ENCODE peak calls at places on chromosomes 13 and 19, in four cellular contexts. One of them, this sample, is unnamed. For H3K9me2 and H3K4me1, the result is how much of the 10 kb centered on the place peaks cover.

GRCh38 chr13:22926176-22927007 is 254.4 kb upstream of the SGCG start:
- DNase-seq in HCT116: no peak
- DNase-seq in PC-3: no peak
- DNase-seq in MM.1S: no peak
- DNase-seq in this sample: no peak

GRCh38 chr19:991932-992669 is 8.0 kb downstream of the WDR18 start:
- DNase-seq in HCT116: no peak
- DNase-seq in PC-3: no peak
- DNase-seq in MM.1S: peak
- DNase-seq in this sample: no peak

GRCh38 chr19:51347209-51347928 is 5.4 kb upstream of the VSIG10L start:
- DNase-seq in HCT116: no peak
- DNase-seq in PC-3: no peak
- DNase-seq in MM.1S: no peak
- DNase-seq in this sample: no peak

GRCh38 chr19:38183227-38183914 is 40.7 kb downstream of the DPF1 start:
- DNase-seq in HCT116: no peak
- DNase-seq in PC-3: no peak
- DNase-seq in MM.1S: no peak
- DNase-seq in this sample: no peak

GRCh38 chr19:48064509-48064908 is 20.6 kb upstream of the CABP5 start:
- DNase-seq in HCT116: no peak
- DNase-seq in PC-3: no peak
- DNase-seq in MM.1S: no peak
- DNase-seq in this sample: no peak

GRCh38 chr19:29966594-29967249 is 24.7 kb downstream of the URI1 start:
- DNase-seq in HCT116: no peak
- DNase-seq in PC-3: peak
- DNase-seq in MM.1S: peak
- DNase-seq in this sample: peak

GRCh38 chr13:48018637-48019036 is 17.6 kb upstream of the SUCLA2 start:
- DNase-seq in HCT116: no peak
- DNase-seq in PC-3: no peak
- DNase-seq in MM.1S: no peak
- DNase-seq in this sample: no peak

GRCh38 chr13:112790735-112791641 is 101.2 kb downstream of the ATP11A start:
- DNase-seq in HCT116: no peak
- DNase-seq in PC-3: no peak
- DNase-seq in MM.1S: no peak
- DNase-seq in this sample: no peak

GRCh38 chr13:22698477-22698876 is 482.3 kb upstream of the SGCG start:
- DNase-seq in HCT116: no peak
- DNase-seq in PC-3: no peak
- DNase-seq in MM.1S: no peak
- DNase-seq in this sample: no peak

GRCh38 chr13:32087955-32088747 is 56.6 kb downstream of the FRY start:
- DNase-seq in HCT116: no peak
- DNase-seq in PC-3: peak
- DNase-seq in MM.1S: no peak
- DNase-seq in this sample: no peak

GRCh38 chr13:110001622-110002275 is 215.4 kb upstream of the IRS2 start:
- DNase-seq in HCT116: no peak
- DNase-seq in PC-3: peak
- DNase-seq in MM.1S: no peak
- DNase-seq in this sample: no peak

GRCh38 chr19:11887618-11888531 is at the start of gene ZNF69:
- DNase-seq in HCT116: no peak
- DNase-seq in PC-3: peak
- DNase-seq in MM.1S: peak
- DNase-seq in this sample: peak
- H3K4me3 ChIP-seq in HCT116: no peak
- H3K4me3 ChIP-seq in PC-3: peak
- H3K4me3 ChIP-seq in MM.1S: peak
- H3K4me3 ChIP-seq in this sample: peak

DNA sequence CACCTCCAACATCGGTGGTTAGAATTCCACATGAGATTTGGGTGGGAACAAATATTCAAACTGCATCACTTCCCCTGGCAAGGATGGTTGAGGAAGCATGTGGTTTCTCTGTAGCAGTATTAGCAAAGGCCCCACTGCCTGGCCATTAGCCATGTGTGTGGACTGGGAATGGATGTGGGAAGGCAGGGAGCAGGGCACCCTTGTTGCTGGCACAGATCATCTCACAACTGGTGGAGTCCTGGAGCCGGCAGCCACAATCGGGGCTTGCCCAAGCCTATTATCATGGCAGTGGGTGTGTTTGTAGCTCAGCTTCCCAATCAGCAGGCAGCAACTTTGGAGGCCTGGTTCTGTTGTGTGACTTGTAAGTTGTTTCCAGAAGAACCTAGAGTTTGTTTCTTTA is 391.9 kb downstream of the DLEU7 start:
- DNase-seq in HCT116: no peak
- DNase-seq in PC-3: no peak
- DNase-seq in MM.1S: no peak
- DNase-seq in this sample: no peak
- H3K9me2 ChIP-seq in HCT116: under half
- H3K9me2 ChIP-seq in PC-3: under half
- H3K9me2 ChIP-seq in MM.1S: under half
- H3K9me2 ChIP-seq in this sample: under half

GRCh38 chr19:2771786-2772674 is 11.0 kb downstream of the SGTA start:
- DNase-seq in HCT116: no peak
- DNase-seq in PC-3: no peak
- DNase-seq in MM.1S: no peak
- DNase-seq in this sample: no peak
- H3K4me1 ChIP-seq in HCT116: under half
- H3K4me1 ChIP-seq in PC-3: under half
- H3K4me1 ChIP-seq in MM.1S: under half
- H3K4me1 ChIP-seq in this sample: under half

DNA sequence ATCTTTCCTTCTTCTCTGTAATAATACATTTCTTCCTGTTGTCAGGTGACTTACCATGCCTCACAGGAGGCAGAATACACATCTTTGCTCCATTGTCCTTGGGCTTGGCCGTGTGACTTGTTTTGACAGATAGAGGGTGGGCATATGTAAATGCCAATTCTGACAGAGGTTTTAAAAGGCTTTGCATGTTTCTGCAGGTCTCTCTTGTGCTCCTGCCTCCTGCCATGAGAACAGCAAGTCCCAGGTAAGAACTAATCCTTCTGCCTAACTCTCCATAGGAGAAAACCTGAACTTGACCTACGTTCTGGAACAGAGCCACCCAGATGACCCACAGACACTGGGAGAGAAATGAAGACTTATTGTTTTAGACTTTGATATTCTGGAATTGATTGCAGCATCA is 88.7 kb upstream of the TNFSF11 start:
- DNase-seq in HCT116: no peak
- DNase-seq in PC-3: no peak
- DNase-seq in MM.1S: no peak
- DNase-seq in this sample: no peak
- H3K4me3 ChIP-seq in HCT116: no peak
- H3K4me3 ChIP-seq in PC-3: no peak
- H3K4me3 ChIP-seq in MM.1S: no peak
- H3K4me3 ChIP-seq in this sample: no peak

DNA sequence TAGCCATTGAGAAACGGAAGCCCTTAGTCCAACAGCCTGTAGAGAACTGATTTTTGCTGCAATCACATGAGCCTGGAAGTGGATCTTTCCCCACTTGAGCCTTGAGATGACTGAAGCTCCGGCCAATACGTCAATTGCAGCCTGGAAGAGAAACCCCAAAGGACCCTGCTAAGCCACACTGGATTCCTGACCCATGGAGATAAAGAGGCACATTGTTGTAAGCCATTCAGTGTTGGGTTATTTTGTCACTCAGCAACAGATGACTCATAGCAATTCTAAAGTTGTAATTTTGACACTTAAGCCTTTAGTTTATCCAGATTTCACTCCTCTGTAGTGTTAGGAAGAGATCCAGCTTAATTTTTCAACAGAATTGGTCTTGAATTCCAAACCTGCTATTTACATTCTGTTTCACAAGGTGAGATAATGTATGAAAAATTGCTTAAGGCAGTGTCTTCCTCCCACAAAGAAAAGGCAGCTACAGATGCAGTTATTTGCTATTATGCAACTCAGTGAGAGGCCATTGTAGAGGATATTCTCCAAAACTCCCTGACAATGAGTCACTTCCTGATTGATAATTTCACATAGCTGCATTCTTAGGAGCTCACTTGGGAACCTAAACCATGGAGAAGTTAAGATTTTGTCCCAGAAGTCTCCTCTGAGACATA is 59.4 kb upstream of the TSHZ3 start:
- DNase-seq in HCT116: no peak
- DNase-seq in PC-3: peak
- DNase-seq in MM.1S: no peak
- DNase-seq in this sample: no peak
- H3K9me2 ChIP-seq in HCT116: under half
- H3K9me2 ChIP-seq in PC-3: under half
- H3K9me2 ChIP-seq in MM.1S: under half
- H3K9me2 ChIP-seq in this sample: under half

GRCh38 chr13:25927966-25928365 is 123.8 kb downstream of the SHISA2 start:
- DNase-seq in HCT116: no peak
- DNase-seq in PC-3: no peak
- DNase-seq in MM.1S: no peak
- DNase-seq in this sample: no peak
- H3K4me1 ChIP-seq in HCT116: under half
- H3K4me1 ChIP-seq in PC-3: under half
- H3K4me1 ChIP-seq in MM.1S: under half
- H3K4me1 ChIP-seq in this sample: under half

DNA sequence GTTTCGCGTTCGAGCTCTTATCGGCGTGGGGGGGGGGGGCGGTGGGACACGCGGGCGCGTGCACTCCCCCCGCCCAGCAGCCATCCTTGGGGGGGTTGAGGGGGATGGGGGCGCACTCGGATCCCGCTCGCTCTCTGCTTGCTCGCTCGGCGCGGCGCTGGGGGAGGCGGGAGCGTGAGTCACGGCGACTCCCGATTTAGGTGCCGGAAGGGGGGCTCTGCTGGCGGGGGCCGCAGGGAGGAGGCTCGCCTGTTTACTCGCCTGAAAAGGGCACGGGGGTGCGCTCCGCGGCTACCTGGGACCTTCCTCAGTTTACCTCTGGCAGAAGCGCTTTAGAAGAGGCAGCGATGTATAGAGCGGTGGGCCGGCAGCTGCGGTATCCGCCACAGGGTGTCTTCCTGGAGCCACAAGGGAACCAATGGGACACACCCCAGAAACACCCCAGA is 1.1 kb upstream of the PDE4A start:
- DNase-seq in HCT116: no peak
- DNase-seq in PC-3: no peak
- DNase-seq in MM.1S: no peak
- DNase-seq in this sample: no peak
- H3K4me3 ChIP-seq in HCT116: peak
- H3K4me3 ChIP-seq in PC-3: peak
- H3K4me3 ChIP-seq in MM.1S: peak
- H3K4me3 ChIP-seq in this sample: peak

GRCh38 chr13:29039212-29039611 is 219.1 kb downstream of the MTUS2 start:
- DNase-seq in HCT116: no peak
- DNase-seq in PC-3: no peak
- DNase-seq in MM.1S: no peak
- DNase-seq in this sample: no peak

DNA sequence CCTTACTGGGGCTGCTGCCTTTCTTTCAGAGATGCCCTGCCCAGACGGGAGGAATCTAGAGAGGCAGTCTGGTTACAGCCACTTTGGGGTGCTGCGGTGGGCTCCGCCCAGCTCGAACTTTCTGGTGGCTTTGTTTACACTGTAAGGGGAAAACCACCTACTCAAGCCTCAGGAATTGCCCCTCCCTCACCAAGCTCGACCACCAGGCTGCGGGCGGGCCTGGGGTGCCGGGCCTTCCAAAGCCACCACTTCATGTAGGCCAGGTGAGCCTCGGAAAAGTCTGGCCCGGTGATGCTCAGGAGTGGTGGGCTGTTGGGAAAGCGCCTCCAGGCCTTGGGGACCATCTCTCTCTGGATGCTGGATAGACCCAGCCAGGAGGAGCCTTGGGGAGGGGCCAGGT is 218.6 kb downstream of the MTUS2 start:
- DNase-seq in HCT116: no peak
- DNase-seq in PC-3: no peak
- DNase-seq in MM.1S: no peak
- DNase-seq in this sample: no peak
- H3K9me2 ChIP-seq in HCT116: under half
- H3K9me2 ChIP-seq in PC-3: under half
- H3K9me2 ChIP-seq in MM.1S: under half
- H3K9me2 ChIP-seq in this sample: under half

GRCh38 chr19:49515767-49516166 is 3.3 kb downstream of the FCGRT start:
- DNase-seq in HCT116: no peak
- DNase-seq in PC-3: no peak
- DNase-seq in MM.1S: no peak
- DNase-seq in this sample: peak
- H3K4me1 ChIP-seq in HCT116: under half
- H3K4me1 ChIP-seq in PC-3: under half
- H3K4me1 ChIP-seq in MM.1S: under half
- H3K4me1 ChIP-seq in this sample: under half